ENCODE peak calls at places on chromosomes 16 and 17, in six cellular contexts. O is heart left ventricle, D is tibial nerve, K is right lobe of liver, A is Peyer's patch, J is stomach. T is an unnamed sample.

GRCh38 chr16:83888672-83889044 is 10.3 kb upstream of the MLYCD start:
- DNase-seq in J (no peak), O (no peak), K (no peak), D (no peak), A (no peak), T (no peak)

GRCh38 chr16:80948886-80949502 is 57.7 kb downstream of the CMC2 start:
- DNase-seq in K (no peak), O (peak; percentile 51), J (no peak), A (no peak), D (peak; percentile 30), T (no peak)

GRCh38 chr16:71367243-71367976 is 8.9 kb downstream of the CALB2 start:
- DNase-seq in J (peak; percentile 28), D (no peak), K (no peak), O (no peak), A (no peak), T (no peak)

GRCh38 chr17:28843810-28844137 is 1.2 kb upstream of the FAM222B start:
- DNase-seq in J (no peak), O (no peak), A (no peak), K (no peak), D (no peak), T (peak; percentile 7)

GRCh38 chr17:32275060-32276042 is 9.7 kb downstream of the RHBDL3 start:
- DNase-seq in K (no peak), D (no peak), J (no peak), O (peak; percentile 73), A (no peak), T (no peak)

GRCh38 chr17:65158622-65159021 is 21.5 kb downstream of the RGS9 start:
- DNase-seq in D (no peak), J (no peak), A (no peak), K (no peak), O (no peak), T (no peak)

GRCh38 chr17:83200231-83200699 is 120.9 kb downstream of the METRNL start:
- DNase-seq in A (peak; percentile 60), J (peak; percentile 70), K (peak; percentile 70), O (peak; percentile 85), D (peak; percentile 64), T (peak; percentile 91)

GRCh38 chr16:74747716-74748041 is 26.9 kb downstream of the FA2H start:
- DNase-seq in K (no peak), O (no peak), J (no peak), D (no peak), A (no peak), T (no peak)

GRCh38 chr17:76082326-76083251 is 3.6 kb downstream of the ZACN start:
- DNase-seq in O (no peak), K (peak; percentile 50), D (no peak), J (no peak), A (no peak), T (no peak)

GRCh38 chr16:56192971-56193936 is 2.0 kb downstream of the GNAO1 start:
- DNase-seq in O (no peak), K (no peak), J (no peak), D (no peak), A (no peak), T (no peak)

GRCh38 chr17:45700171-45701090 is 83.7 kb upstream of the CRHR1 start:
- DNase-seq in D (no peak), O (no peak), K (no peak), A (no peak), J (no peak), T (no peak)

GRCh38 chr16:30786936-30787612 is at the start of gene ZNF629:
- DNase-seq in K (peak; percentile 73), A (peak; percentile 38), O (peak; percentile 77), J (peak; percentile 71), D (peak; percentile 76), T (peak; percentile 85)

GRCh38 chr16:65180986-65181710 is 59.3 kb upstream of the CDH11 start:
- DNase-seq in O (no peak), D (no peak), A (no peak), K (no peak), J (no peak), T (no peak)

GRCh38 chr17:58097384-58098088 is 14.3 kb downstream of the DYNLL2 start:
- DNase-seq in O (no peak), D (no peak), A (no peak), J (no peak), K (no peak), T (no peak)

GRCh38 chr17:47675380-47676198 is 18.4 kb upstream of the TBKBP1 start:
- DNase-seq in K (no peak), A (no peak), D (no peak), J (no peak), O (no peak), T (no peak)
- TF ChIP-seq POLR2A in K (no peak), A (no peak), D (no peak), J (no peak), O (no peak), T (no peak)

DNA sequence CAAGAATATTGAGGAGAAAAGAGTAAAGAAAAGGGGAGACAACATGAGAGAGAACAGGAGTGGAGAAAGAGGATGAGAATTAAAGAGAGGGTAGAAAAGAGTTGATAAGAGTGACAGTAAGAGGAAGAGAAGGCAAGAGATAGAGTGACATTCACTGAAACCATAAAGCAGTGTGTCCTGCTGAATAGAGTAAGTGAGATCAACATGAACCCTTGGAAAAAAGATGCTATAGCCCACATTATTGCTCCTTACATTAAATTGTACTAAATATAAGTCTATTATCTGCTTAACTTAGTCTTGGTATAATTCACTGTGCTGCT is 489.5 kb downstream of the SHISA9 start:
- DNase-seq in D (no peak), A (no peak), O (no peak), J (no peak), K (no peak), T (no peak)
- H3K27ac ChIP-seq in D (no peak overlapping the region), A (no peak overlapping the region), O (no peak overlapping the region), J (no peak overlapping the region), K (no peak overlapping the region), T (no peak overlapping the region)

DNA sequence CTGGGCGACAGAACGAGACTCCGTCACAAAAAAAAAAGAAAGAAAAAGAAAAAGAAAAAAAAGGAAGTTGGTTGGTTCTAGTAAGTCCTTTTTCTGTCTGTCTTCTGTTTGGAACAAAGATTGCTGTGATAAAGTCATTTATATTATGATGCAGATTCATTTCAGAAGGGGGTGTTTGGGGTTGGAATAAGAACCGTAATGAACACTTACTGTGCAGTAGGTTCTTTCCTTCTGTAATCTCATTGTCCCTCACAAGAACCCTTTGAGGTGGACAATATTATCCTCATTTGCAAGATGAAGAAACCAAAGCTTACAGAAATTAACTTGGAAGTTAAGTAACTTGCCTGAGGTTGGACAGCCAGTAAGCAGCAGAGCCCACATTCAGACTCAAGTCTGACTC is 10.3 kb downstream of the MINK1 start:
- DNase-seq in D (no peak), A (no peak), J (no peak), O (no peak), K (no peak), T (no peak)
- TF ChIP-seq POLR2A in D (no peak), A (no peak), J (no peak), O (no peak), K (no peak), T (no peak)

GRCh38 chr17:29949708-29950107 is 8.3 kb downstream of the EFCAB5 start:
- DNase-seq in K (no peak), O (no peak), A (no peak), J (no peak), D (no peak), T (no peak)
- H3K27ac ChIP-seq in K (no peak overlapping the region), O (no peak overlapping the region), A (no peak overlapping the region), J (no peak overlapping the region), D (no peak overlapping the region), T (no peak overlapping the region)

DNA sequence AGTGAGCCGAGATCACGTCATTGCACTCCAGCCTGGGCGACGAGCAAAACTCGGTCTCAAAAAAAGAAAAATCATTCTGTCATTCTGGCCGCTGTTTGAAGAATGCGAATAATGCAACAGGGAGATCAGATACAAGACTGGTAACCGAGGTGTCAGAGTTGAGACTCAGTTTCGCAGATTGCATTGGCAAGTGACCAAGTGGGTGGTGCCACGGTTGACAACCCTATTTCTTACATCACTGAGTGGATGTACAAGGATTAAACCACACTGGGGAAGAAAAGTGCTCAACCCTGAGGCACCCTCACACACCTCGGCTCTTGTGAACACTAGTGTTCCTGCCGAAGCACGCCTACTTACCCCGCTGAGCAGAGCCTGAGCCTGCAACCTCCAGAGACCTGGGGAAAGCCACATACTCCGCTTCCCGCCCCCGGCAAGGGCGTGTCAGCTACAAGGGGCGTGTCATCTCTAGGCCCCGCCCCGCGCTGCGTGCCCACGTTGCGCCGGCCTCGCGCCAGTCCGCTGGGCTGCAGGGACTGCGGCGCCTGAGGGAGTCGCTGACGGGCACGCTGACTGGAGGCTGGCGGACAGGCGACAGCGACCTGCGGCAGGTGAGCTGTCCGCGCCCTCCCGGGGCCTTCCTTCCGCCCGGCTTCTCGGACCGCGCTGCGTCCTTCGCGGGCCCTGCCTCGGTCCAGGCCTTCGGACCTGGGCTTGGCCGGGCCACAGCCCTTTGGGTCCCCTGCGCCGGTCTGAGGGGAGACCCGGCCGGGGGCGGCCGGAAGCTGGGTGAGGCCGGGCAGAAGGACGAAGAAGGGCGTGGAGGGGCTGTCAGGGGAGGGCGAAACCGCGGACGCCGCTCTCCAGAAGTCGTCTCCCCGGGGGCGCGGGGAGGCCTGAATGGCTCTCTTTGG is at the start of gene HMOX2:
- DNase-seq in O (peak; percentile 93), D (peak; percentile 90), K (peak; percentile 96), J (peak; percentile 97), A (peak; percentile 95), T (peak; percentile 95)
- TF ChIP-seq POLR2A in O (peak; percentile 98), D (peak; percentile 91), K (peak; percentile 99), J (no peak), A (peak; percentile 96), T (no peak)

GRCh38 chr17:74769266-74769855 is 6.8 kb downstream of the NAT9 start:
- DNase-seq in A (no peak), D (no peak), O (no peak), J (no peak), K (no peak), T (no peak)
- H3K27ac ChIP-seq in A (no peak overlapping the region), D (no peak overlapping the region), O (peak overlapping the region; percentile 76), J (no peak overlapping the region), K (no peak overlapping the region), T (no peak overlapping the region)

GRCh38 chr17:81513669-81514484 is 1.3 kb upstream of the ACTG1 start:
- DNase-seq in K (peak; percentile 66), O (peak; percentile 80), A (peak; percentile 56), J (peak; percentile 80), D (peak; percentile 54), T (peak; percentile 86)
- TF ChIP-seq POLR2A in K (no peak), O (no peak), A (peak; percentile 55), J (no peak), D (no peak), T (no peak)

GRCh38 chr17:4896332-4897197 is 2.8 kb upstream of the C17orf107 start:
- DNase-seq in O (no peak), K (no peak), A (no peak), D (no peak), J (no peak), T (no peak)
- H3K27ac ChIP-seq in O (no peak overlapping the region), K (no peak overlapping the region), A (no peak overlapping the region), D (no peak overlapping the region), J (no peak overlapping the region), T (no peak overlapping the region)